ENCODE peak calls at places on chromosomes 3 and 15, in nine cellular contexts. R is uterus; L is neural crest cell; U is PC-9; M is GM13976; B is neural progenitor cell; F is stomach; E is CD8-positive, alpha-beta T cell; N is gastrocnemius medialis. Z is an unnamed sample.

GRCh38 chr3:133761605-133762484 is 15.7 kb downstream of the TF start:
- DNase-seq in R (no peak), L (no peak), U (no peak), M (no peak), B (no peak), F (no peak), E (no peak), N (no peak), Z (no peak)

GRCh38 chr15:85858586-85859375 is 64.1 kb upstream of the KLHL25 start:
- DNase-seq in R (peak), L (peak), U (no peak), M (peak), B (peak), F (peak), E (peak), N (peak), Z (peak)

GRCh38 chr3:113712129-113712528 is 15.7 kb upstream of the USF3 start:
- DNase-seq in R (no peak), L (no peak), U (no peak), M (no peak), B (no peak), F (no peak), E (no peak), N (no peak), Z (no peak)

GRCh38 chr3:144384241-144384979 is 412.8 kb downstream of the DIPK2A start:
- DNase-seq in R (no peak), L (no peak), U (no peak), M (no peak), B (no peak), F (no peak), E (no peak), N (no peak), Z (no peak)

GRCh38 chr3:55185380-55185779 is 257.5 kb upstream of the LRTM1 start:
- DNase-seq in R (no peak), L (no peak), U (no peak), M (no peak), B (no peak), F (no peak), E (no peak), N (no peak), Z (no peak)

GRCh38 chr3:180913582-180914404 is 1.3 kb downstream of the FXR1 start:
- DNase-seq in R (no peak), L (no peak), U (no peak), M (peak), B (peak), F (no peak), E (no peak), N (no peak), Z (no peak)

GRCh38 chr3:126135056-126135397 is 45.4 kb downstream of the ALDH1L1 start:
- DNase-seq in R (peak), L (no peak), U (no peak), M (no peak), B (no peak), F (peak), E (peak), N (no peak), Z (peak)

GRCh38 chr15:24954783-24955548 is at the start of the genes SNRPN and SNURF:
- DNase-seq in R (peak), L (peak), U (no peak), M (peak), B (peak), F (peak), E (peak), N (peak), Z (peak)

GRCh38 chr15:87777054-87777498 is 479.5 kb downstream of the NTRK3 start:
- DNase-seq in R (no peak), L (no peak), U (no peak), M (no peak), B (no peak), F (no peak), E (no peak), N (peak), Z (no peak)

GRCh38 chr15:72474466-72474911 is 359 bp downstream of the ARIH1 start:
- DNase-seq in R (peak), L (no peak), U (no peak), M (no peak), B (no peak), F (no peak), E (no peak), N (no peak), Z (no peak)

GRCh38 chr3:66991478-66991877 is 6.6 kb upstream of the KBTBD8 start:
- DNase-seq in R (no peak), L (no peak), U (peak), M (no peak), B (no peak), F (no peak), E (no peak), N (no peak), Z (no peak)

GRCh38 chr3:101950510-101950909 is 101.2 kb downstream of the NFKBIZ start:
- DNase-seq in R (no peak), L (no peak), U (no peak), M (peak), B (no peak), F (no peak), E (no peak), N (no peak), Z (no peak)

GRCh38 chr3:135155791-135156190 is 360.7 kb downstream of the EPHB1 start:
- DNase-seq in R (no peak), L (no peak), U (no peak), M (no peak), B (no peak), F (no peak), E (no peak), N (no peak), Z (no peak)

GRCh38 chr3:49213541-49213943 is 42.1 kb downstream of the KLHDC8B start:
- DNase-seq in R (no peak), L (no peak), U (no peak), M (no peak), B (no peak), F (no peak), E (no peak), N (no peak), Z (no peak)

GRCh38 chr3:48560648-48561018 is 2.9 kb downstream of the UCN2 start:
- DNase-seq in R (no peak), L (no peak), U (no peak), M (no peak), B (no peak), F (no peak), E (no peak), N (peak), Z (no peak)

GRCh38 chr3:86239956-86240355 is 751.0 kb downstream of the VGLL3 start:
- DNase-seq in R (no peak), L (no peak), U (no peak), M (no peak), B (no peak), F (no peak), E (no peak), N (no peak), Z (no peak)

GRCh38 chr3:173750591-173750990 is 353.0 kb downstream of the NLGN1 start:
- DNase-seq in R (no peak), L (no peak), U (no peak), M (no peak), B (no peak), F (no peak), E (no peak), N (no peak), Z (no peak)

GRCh38 chr15:86336051-86336788 is 256.5 kb downstream of the AGBL1 start:
- DNase-seq in R (no peak), L (no peak), U (no peak), M (no peak), B (no peak), F (no peak), E (no peak), N (no peak), Z (no peak)

DNA sequence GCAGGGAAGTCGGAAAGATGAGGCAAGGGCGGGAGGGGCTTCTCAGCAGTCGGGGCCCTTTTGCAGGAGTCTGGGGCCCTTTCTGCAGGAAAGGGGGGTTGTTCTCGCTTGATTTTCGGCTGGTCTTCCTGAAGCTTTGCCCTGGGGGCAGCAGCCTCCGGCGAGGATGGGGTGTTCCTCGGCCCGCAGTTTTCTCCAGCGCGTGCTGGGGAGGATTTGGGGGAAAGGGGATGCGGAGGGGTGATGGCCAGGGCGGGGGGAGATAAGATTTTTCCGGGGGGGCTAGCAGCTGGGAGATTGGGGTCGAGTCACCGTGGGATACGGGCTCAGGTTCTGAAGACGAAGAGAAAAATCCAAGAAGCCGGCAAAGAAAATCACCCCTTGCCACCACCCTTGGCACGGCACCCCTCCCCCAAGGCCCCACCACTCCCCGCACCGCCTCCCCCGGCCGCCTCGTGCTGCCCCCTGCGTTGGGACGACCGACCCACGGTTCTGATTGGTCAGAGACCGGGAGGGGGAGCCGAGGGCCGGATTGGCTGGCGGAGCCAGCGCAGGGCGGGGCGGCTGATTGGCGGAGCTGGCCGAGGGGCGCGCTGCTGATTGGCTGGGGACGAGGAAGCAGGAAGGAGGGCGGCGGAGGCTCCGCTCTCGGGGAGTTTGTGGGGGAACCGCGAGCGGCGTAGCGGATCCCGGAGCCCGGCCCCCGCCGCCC is at the start of gene BAHD1:
- DNase-seq in R (peak), L (peak), U (peak), M (peak), B (peak), F (peak), E (peak), N (peak), Z (peak)
- TF ChIP-seq CTCF in R (no peak), L (peak), U (no peak), M (no peak), B (no peak), F (no peak), E (no peak), N (no peak), Z (no peak)

GRCh38 chr3:186506191-186506739 is 37.9 kb downstream of the CRYGS start:
- DNase-seq in R (no peak), L (no peak), U (no peak), M (no peak), B (no peak), F (no peak), E (no peak), N (no peak), Z (no peak)

GRCh38 chr3:186497608-186498007 is 46.6 kb downstream of the CRYGS start:
- DNase-seq in R (no peak), L (no peak), U (no peak), M (no peak), B (no peak), F (no peak), E (no peak), N (no peak), Z (no peak)

GRCh38 chr3:186506846-186507245 is 37.3 kb downstream of the CRYGS start:
- DNase-seq in R (no peak), L (no peak), U (no peak), M (no peak), B (no peak), F (no peak), E (no peak), N (no peak), Z (no peak)

GRCh38 chr3:186502138-186502941 is 41.8 kb downstream of the CRYGS start:
- DNase-seq in R (no peak), L (no peak), U (no peak), M (no peak), B (peak), F (no peak), E (no peak), N (no peak), Z (no peak)

GRCh38 chr3:186502942-186503712 is 41.1 kb downstream of the CRYGS start:
- DNase-seq in R (no peak), L (no peak), U (no peak), M (no peak), B (no peak), F (no peak), E (no peak), N (no peak), Z (no peak)
- TF ChIP-seq CTCF in R (no peak), L (no peak), U (no peak), M (no peak), B (no peak), F (no peak), E (no peak), N (no peak), Z (no peak)

DNA sequence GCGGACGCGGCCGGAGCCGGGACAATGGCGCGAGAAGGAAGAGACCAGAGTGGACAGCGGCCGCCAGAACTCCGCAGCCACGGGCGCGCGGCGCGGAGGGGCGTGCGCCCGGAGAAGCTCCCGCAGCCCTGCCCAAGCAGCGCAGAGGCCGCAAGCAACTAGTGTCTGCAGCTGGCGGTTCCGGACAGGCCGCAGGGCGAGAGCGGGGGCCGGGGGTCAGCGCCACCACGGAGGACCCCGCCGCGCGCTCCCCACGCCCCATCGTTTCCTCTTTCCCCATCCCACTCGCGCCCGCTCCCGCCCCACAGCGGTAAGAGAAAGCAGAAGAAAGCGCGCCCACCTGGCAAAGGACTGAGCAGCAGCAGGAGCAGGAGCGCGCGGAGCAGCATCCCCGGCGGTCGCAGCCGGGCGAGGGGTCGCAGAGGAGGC is 440 bp downstream of the PRTG start:
- DNase-seq in R (peak), L (no peak), U (no peak), M (peak), B (peak), F (no peak), E (peak), N (no peak), Z (peak)
- TF ChIP-seq CTCF in R (no peak), L (no peak), U (no peak), M (no peak), B (no peak), F (no peak), E (no peak), N (no peak), Z (no peak)

GRCh38 chr15:51917493-51917892 is 54.1 kb downstream of the LEO1 start:
- DNase-seq in R (no peak), L (no peak), U (peak), M (no peak), B (peak), F (no peak), E (no peak), N (no peak), Z (no peak)
- TF ChIP-seq CTCF in R (no peak), L (peak), U (peak), M (peak), B (peak), F (no peak), E (no peak), N (no peak), Z (no peak)

GRCh38 chr3:184694694-184695093 is 17.2 kb downstream of the MAGEF1 start:
- DNase-seq in R (no peak), L (no peak), U (no peak), M (no peak), B (peak), F (no peak), E (no peak), N (no peak), Z (no peak)

GRCh38 chr3:184690236-184690883 is 21.5 kb downstream of the MAGEF1 start:
- DNase-seq in R (no peak), L (no peak), U (no peak), M (no peak), B (no peak), F (no peak), E (no peak), N (no peak), Z (no peak)

GRCh38 chr3:184694266-184694665 is 17.6 kb downstream of the MAGEF1 start:
- DNase-seq in R (no peak), L (no peak), U (no peak), M (no peak), B (no peak), F (no peak), E (no peak), N (no peak), Z (no peak)

GRCh38 chr3:184691397-184692131 is 20.3 kb downstream of the MAGEF1 start:
- DNase-seq in R (peak), L (no peak), U (no peak), M (no peak), B (no peak), F (no peak), E (no peak), N (no peak), Z (no peak)

GRCh38 chr3:184693011-184693975 is 18.6 kb downstream of the MAGEF1 start:
- DNase-seq in R (no peak), L (no peak), U (no peak), M (no peak), B (peak), F (no peak), E (no peak), N (no peak), Z (no peak)
- TF ChIP-seq CTCF in R (no peak), L (no peak), U (no peak), M (no peak), B (no peak), F (no peak), E (no peak), N (no peak), Z (no peak)

DNA sequence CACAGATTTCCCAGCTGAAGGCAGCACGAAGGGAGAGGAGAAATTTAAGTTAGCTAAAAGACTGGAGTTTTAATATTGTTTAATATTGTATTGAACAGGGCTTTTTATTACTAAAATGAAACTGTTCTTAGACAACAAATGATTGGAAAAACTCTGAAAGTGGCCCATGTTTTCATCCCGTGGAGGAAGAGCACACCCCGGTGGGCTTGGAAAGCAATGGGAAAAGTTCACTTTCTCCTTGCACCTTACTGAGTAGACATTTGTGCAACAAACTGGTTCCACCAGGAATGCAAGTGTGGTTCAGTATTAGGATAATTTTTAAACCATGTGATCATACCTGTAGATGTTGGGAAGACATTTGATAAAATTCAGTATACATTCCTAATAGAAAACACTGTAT is 8.2 kb upstream of the ESYT3 start:
- DNase-seq in R (no peak), L (no peak), U (peak), M (no peak), B (peak), F (no peak), E (no peak), N (no peak), Z (no peak)
- TF ChIP-seq CTCF in R (peak), L (peak), U (peak), M (no peak), B (peak), F (no peak), E (no peak), N (peak), Z (no peak)

GRCh38 chr3:141394560-141394959 is 26.3 kb downstream of the ZBTB38 start:
- DNase-seq in R (no peak), L (no peak), U (no peak), M (no peak), B (no peak), F (no peak), E (no peak), N (no peak), Z (no peak)
- TF ChIP-seq CTCF in R (no peak), L (no peak), U (no peak), M (no peak), B (no peak), F (no peak), E (no peak), N (no peak), Z (no peak)

DNA sequence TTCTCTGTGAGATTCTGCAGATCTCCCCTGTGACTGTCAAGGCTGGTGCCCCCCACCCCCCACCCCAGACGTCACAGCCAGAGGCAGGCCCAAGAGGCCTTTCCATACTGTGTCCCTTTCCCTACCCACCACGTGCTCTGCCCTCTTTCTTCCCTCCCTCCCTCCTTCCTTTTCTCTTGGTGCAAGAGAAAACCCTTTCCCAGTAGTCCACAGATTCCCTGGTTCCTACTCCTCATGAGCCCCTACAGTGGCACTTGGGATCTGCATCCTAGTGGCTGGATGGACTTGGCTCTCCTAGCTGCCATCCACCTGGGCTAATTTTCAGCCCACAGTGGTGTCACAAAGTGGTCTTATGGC is 35.1 kb downstream of the KLF13 start:
- DNase-seq in R (no peak), L (no peak), U (no peak), M (no peak), B (peak), F (no peak), E (no peak), N (no peak), Z (no peak)
- TF ChIP-seq CTCF in R (no peak), L (no peak), U (no peak), M (no peak), B (no peak), F (no peak), E (no peak), N (no peak), Z (no peak)

GRCh38 chr3:23809840-23810341 is 4.1 kb downstream of the UBE2E1 start:
- DNase-seq in R (no peak), L (no peak), U (no peak), M (peak), B (no peak), F (no peak), E (no peak), N (no peak), Z (no peak)

GRCh38 chr3:23810342-23811116 is 4.8 kb downstream of the UBE2E1 start:
- DNase-seq in R (peak), L (peak), U (no peak), M (peak), B (peak), F (peak), E (peak), N (no peak), Z (peak)

GRCh38 chr3:23809294-23809693 is 3.5 kb downstream of the UBE2E1 start:
- DNase-seq in R (no peak), L (no peak), U (no peak), M (no peak), B (no peak), F (no peak), E (no peak), N (no peak), Z (no peak)

GRCh38 chr3:23811919-23812318 is 6.2 kb downstream of the UBE2E1 start:
- DNase-seq in R (no peak), L (no peak), U (no peak), M (peak), B (no peak), F (no peak), E (no peak), N (no peak), Z (no peak)

GRCh38 chr3:23811117-23811487 is 5.3 kb downstream of the UBE2E1 start:
- DNase-seq in R (no peak), L (no peak), U (no peak), M (no peak), B (peak), F (no peak), E (no peak), N (no peak), Z (no peak)
- TF ChIP-seq CTCF in R (no peak), L (no peak), U (no peak), M (no peak), B (no peak), F (no peak), E (no peak), N (no peak), Z (no peak)

GRCh38 chr3:33146791-33147445 is 33.1 kb downstream of the CRTAP start:
- DNase-seq in R (no peak), L (no peak), U (no peak), M (no peak), B (no peak), F (no peak), E (no peak), N (no peak), Z (no peak)

GRCh38 chr3:33145221-33145900 is 31.5 kb downstream of the CRTAP start:
- DNase-seq in R (no peak), L (no peak), U (no peak), M (no peak), B (no peak), F (no peak), E (no peak), N (no peak), Z (no peak)

GRCh38 chr3:33145901-33146580 is 32.2 kb downstream of the CRTAP start:
- DNase-seq in R (no peak), L (no peak), U (no peak), M (no peak), B (no peak), F (no peak), E (no peak), N (no peak), Z (no peak)

GRCh38 chr3:33141006-33141405 is 27.2 kb downstream of the CRTAP start:
- DNase-seq in R (no peak), L (no peak), U (no peak), M (no peak), B (no peak), F (no peak), E (no peak), N (no peak), Z (no peak)

DNA sequence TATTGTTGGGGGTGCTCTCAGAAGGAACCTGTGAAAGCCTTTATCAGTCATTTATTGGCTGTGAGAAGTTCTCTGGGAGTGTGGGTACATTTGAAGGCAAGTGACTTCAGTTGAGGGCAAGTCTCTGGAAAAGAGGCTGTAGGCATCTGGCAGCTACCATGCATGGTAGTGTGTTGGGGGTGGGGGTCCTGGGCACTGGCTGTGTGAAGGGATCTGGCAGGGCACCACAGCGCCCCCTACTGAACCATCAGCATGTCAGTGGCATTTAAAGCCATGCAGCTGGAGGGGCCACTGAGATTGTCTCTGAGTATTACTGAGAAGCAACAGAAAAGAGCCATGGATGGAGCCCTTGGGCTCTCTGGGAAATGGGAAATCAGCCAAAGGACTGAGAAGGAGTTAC is 30.6 kb downstream of the CRTAP start:
- DNase-seq in R (no peak), L (no peak), U (no peak), M (peak), B (peak), F (no peak), E (peak), N (no peak), Z (no peak)
- TF ChIP-seq CTCF in R (no peak), L (peak), U (peak), M (peak), B (peak), F (no peak), E (peak), N (no peak), Z (no peak)

Z was measured in pancreas.